ENCODE peak calls at places on chromosomes 6 and 20, in nine cellular contexts. U is AG09309, T is PC-9, M is pancreas, I is foreskin fibroblast, G is NB4, F is neural progenitor cell, Y is astrocyte of the cerebellum, B is transverse colon. X is an unnamed sample.

GRCh38 chr20:38338849-38339520 is 7.3 kb upstream of the LBP start:
- DNase-seq in U (no peak), T (no peak), M (no peak), I (peak; percentile 36), G (no peak), F (peak; percentile 57), Y (no peak), B (no peak), X (no peak)

GRCh38 chr6:146788115-146788514 is 189.3 kb downstream of the ADGB start:
- DNase-seq in U (no peak), T (no peak), M (no peak), I (peak; percentile 58), G (no peak), F (no peak), Y (no peak), B (no peak), X (no peak)

GRCh38 chr6:158642097-158642601 is 2.4 kb downstream of the DYNLT1 start:
- DNase-seq in U (no peak), T (peak; percentile 58), M (no peak), I (peak; percentile 75), G (no peak), F (no peak), Y (no peak), B (no peak), X (peak; percentile 55)

GRCh38 chr20:58597021-58597940 is 53.8 kb upstream of the STX16 start:
- DNase-seq in U (no peak), T (no peak), M (no peak), I (peak; percentile 57), G (no peak), F (peak; percentile 67), Y (no peak), B (peak; percentile 28), X (no peak)

GRCh38 chr6:158170656-158171081 is 2.5 kb downstream of the GTF2H5 start:
- DNase-seq in U (peak; percentile 79), T (peak; percentile 15), M (no peak), I (peak; percentile 90), G (no peak), F (no peak), Y (peak; percentile 89), B (no peak), X (peak; percentile 37)

GRCh38 chr6:170251776-170252571 is 38.9 kb downstream of the DLL1 start:
- DNase-seq in U (no peak), T (no peak), M (no peak), I (no peak), G (peak; percentile 96), F (no peak), Y (no peak), B (no peak), X (no peak)

GRCh38 chr20:3927486-3928291 is 38.5 kb downstream of the PANK2 start:
- DNase-seq in U (no peak), T (no peak), M (no peak), I (peak; percentile 76), G (peak; percentile 85), F (peak; percentile 18), Y (no peak), B (no peak), X (no peak)

GRCh38 chr20:31924561-31924960 is 27.3 kb downstream of the PDRG1 start:
- DNase-seq in U (no peak), T (no peak), M (no peak), I (no peak), G (no peak), F (no peak), Y (no peak), B (no peak), X (no peak)

GRCh38 chr20:60246751-60247150 is 288.5 kb downstream of the CDH26 start:
- DNase-seq in U (no peak), T (no peak), M (no peak), I (no peak), G (no peak), F (no peak), Y (no peak), B (no peak), X (no peak)

GRCh38 chr6:7723041-7723447 is 2.9 kb upstream of the BMP6 start:
- DNase-seq in U (peak; percentile 61), T (peak; percentile 72), M (peak; percentile 68), I (peak; percentile 88), G (peak; percentile 85), F (peak; percentile 83), Y (peak; percentile 68), B (peak; percentile 83), X (peak; percentile 51)

GRCh38 chr6:26501482-26501986 is 1.4 kb downstream of the BTN1A1 start:
- DNase-seq in U (no peak), T (no peak), M (no peak), I (peak; percentile 54), G (no peak), F (peak; percentile 66), Y (no peak), B (peak; percentile 33), X (no peak)

GRCh38 chr20:17705916-17706315 is 6.2 kb downstream of the BANF2 start:
- DNase-seq in U (no peak), T (no peak), M (no peak), I (no peak), G (no peak), F (no peak), Y (no peak), B (no peak), X (no peak)

GRCh38 chr20:5491463-5491862 is 174.7 kb upstream of the PROKR2 start:
- DNase-seq in U (no peak), T (no peak), M (no peak), I (no peak), G (no peak), F (no peak), Y (no peak), B (no peak), X (no peak)

GRCh38 chr6:5946701-5947100 is 60.0 kb downstream of the NRN1 start:
- DNase-seq in U (no peak), T (no peak), M (no peak), I (no peak), G (no peak), F (no peak), Y (no peak), B (no peak), X (no peak)

GRCh38 chr6:5946181-5946580 is 60.5 kb downstream of the NRN1 start:
- DNase-seq in U (no peak), T (no peak), M (no peak), I (no peak), G (no peak), F (no peak), Y (no peak), B (no peak), X (no peak)

GRCh38 chr6:5950448-5950847 is 56.3 kb downstream of the NRN1 start:
- DNase-seq in U (no peak), T (no peak), M (no peak), I (no peak), G (peak; percentile 62), F (peak; percentile 41), Y (no peak), B (no peak), X (no peak)
- TF ChIP-seq CTCF in U (peak; percentile 37), T (peak; percentile 26), M (no peak), I (peak; percentile 25), G (peak; percentile 80), F (peak; percentile 70), Y (peak; percentile 58), B (no peak), X (no peak)

DNA sequence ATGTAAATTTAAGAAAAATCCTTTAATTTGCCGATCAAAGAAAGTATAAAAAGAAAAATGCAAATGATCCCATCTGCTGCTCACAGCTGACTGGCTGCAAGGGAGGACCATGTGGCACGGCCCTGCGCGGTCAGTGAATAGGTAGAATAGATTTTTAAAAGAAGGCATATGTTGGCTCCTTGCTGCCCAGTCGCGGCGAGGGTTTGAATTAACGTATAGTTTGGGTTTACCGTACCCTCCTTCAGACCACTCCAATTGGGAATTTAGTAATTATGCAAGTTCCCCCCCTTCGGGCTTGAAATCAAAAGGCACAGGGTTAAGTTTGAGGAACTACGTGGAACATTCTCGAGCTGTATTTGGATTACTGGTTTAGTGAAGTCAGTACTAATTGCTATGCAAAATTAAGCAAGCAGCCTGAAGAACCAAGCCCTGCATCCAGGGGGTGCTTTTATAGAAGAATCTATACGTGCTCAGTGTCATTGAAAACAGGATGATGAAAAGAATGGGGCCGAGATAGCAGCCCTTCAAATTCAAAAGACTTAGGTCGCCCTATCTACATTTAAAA is 1.1 kb upstream of the BEND3 start:
- DNase-seq in U (no peak), T (no peak), M (peak; percentile 54), I (peak; percentile 72), G (peak; percentile 86), F (peak; percentile 67), Y (no peak), B (peak; percentile 63), X (no peak)
- TF ChIP-seq CTCF in U (no peak), T (no peak), M (no peak), I (no peak), G (peak; percentile 13), F (no peak), Y (peak; percentile 28), B (no peak), X (no peak)

GRCh38 chr6:45789238-45789637 is 226.4 kb downstream of the CLIC5 start:
- DNase-seq in U (no peak), T (no peak), M (no peak), I (no peak), G (no peak), F (no peak), Y (no peak), B (no peak), X (no peak)

GRCh38 chr6:45795678-45796077 is 220.0 kb downstream of the CLIC5 start:
- DNase-seq in U (no peak), T (no peak), M (no peak), I (no peak), G (no peak), F (no peak), Y (no peak), B (no peak), X (no peak)

GRCh38 chr6:45794465-45794864 is 221.2 kb downstream of the CLIC5 start:
- DNase-seq in U (no peak), T (no peak), M (no peak), I (no peak), G (no peak), F (no peak), Y (no peak), B (no peak), X (no peak)

GRCh38 chr6:45791181-45791580 is 224.5 kb downstream of the CLIC5 start:
- DNase-seq in U (no peak), T (no peak), M (no peak), I (peak; percentile 46), G (no peak), F (no peak), Y (no peak), B (no peak), X (no peak)

DNA sequence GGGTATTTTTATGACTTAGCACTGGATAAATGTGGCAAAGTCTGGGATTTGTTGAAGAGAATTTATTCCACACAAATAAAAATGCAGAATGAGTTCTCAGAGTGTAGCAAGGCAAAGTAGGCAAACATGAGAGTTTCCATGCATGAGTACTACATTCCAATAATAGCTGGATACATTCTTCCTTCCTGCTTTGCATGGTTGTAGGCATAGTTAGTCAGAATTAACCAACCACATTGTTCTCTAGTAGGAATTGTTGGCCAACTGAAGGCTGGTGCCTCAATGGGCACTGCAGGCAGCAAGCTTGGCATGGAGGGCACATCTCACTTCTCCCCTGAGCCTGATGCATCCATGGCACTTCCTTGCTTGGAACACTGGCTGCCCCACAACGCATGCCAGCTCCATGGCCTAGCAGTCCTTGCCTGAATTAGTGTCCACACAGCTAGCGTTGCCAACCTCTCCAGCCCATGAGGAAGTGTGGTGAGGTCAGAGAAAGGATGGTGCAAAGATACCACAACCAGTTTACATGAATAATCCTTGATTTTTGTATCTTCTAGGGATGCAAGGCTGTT is 224.0 kb downstream of the CLIC5 start:
- DNase-seq in U (peak; percentile 49), T (peak; percentile 2), M (no peak), I (peak; percentile 70), G (no peak), F (no peak), Y (peak; percentile 29), B (no peak), X (peak; percentile 7)
- TF ChIP-seq CTCF in U (no peak), T (no peak), M (no peak), I (no peak), G (no peak), F (no peak), Y (no peak), B (no peak), X (no peak)

GRCh38 chr6:33344771-33345697 is 27.5 kb upstream of the ZBTB22 start:
- DNase-seq in U (peak; percentile 81), T (peak; percentile 55), M (peak; percentile 37), I (peak; percentile 78), G (peak; percentile 80), F (peak; percentile 85), Y (peak; percentile 92), B (peak; percentile 71), X (peak; percentile 24)
- TF ChIP-seq CTCF in U (peak; percentile 43), T (peak; percentile 80), M (no peak), I (peak; percentile 30), G (peak; percentile 55), F (peak; percentile 63), Y (peak; percentile 51), B (peak; percentile 60), X (peak; percentile 45)